ENCODE peak calls at places on chromosomes 1 and 21, in eight cellular contexts. Y is H4, D is NCI-H1694 treated with DMSO at 0.1 percent for 48 hours, A is foreskin fibroblast, M is fibroblast of lung, B is colonic mucosa, Z is pons, K is NCI-H1436. H is an unnamed sample.

GRCh38 chr1:62809788-62810187 is 25.9 kb downstream of the ATG4C start:
- DNase-seq in Y (no peak), D (no peak), A (no peak), M (no peak), B (no peak), Z (no peak), K (no peak), H (no peak)

GRCh38 chr1:90964444-90965035 is 57.3 kb downstream of the ZNF644 start:
- DNase-seq in Y (peak), D (peak), A (no peak), M (peak), B (no peak), Z (peak), K (no peak), H (peak)

GRCh38 chr1:198775606-198776005 is 136.8 kb downstream of the PTPRC start:
- DNase-seq in Y (peak), D (no peak), A (no peak), M (peak), B (no peak), Z (no peak), K (no peak), H (no peak)

GRCh38 chr1:1594602-1594981 is 5.3 kb downstream of the FNDC10 start:
- DNase-seq in Y (peak), D (no peak), A (no peak), M (no peak), B (no peak), Z (no peak), K (no peak), H (no peak)

GRCh38 chr21:27423073-27423472 is 456.2 kb upstream of the ADAMTS5 start:
- DNase-seq in Y (peak), D (no peak), A (peak), M (peak), B (no peak), Z (no peak), K (no peak), H (no peak)

GRCh38 chr1:42752284-42752683 is 12.2 kb upstream of the CLDN19 start:
- DNase-seq in Y (no peak), D (no peak), A (no peak), M (no peak), B (no peak), Z (no peak), K (no peak), H (no peak)

GRCh38 chr21:33642896-33643657 is 776 bp downstream of the ITSN1 start:
- DNase-seq in Y (no peak), D (no peak), A (peak), M (peak), B (peak), Z (no peak), K (no peak), H (peak)

GRCh38 chr1:81998165-81998564 is 197.4 kb downstream of the ADGRL2 start:
- DNase-seq in Y (no peak), D (no peak), A (no peak), M (no peak), B (no peak), Z (no peak), K (no peak), H (no peak)

GRCh38 chr21:21101911-21102310 is 103.7 kb downstream of the NCAM2 start:
- DNase-seq in Y (peak), D (no peak), A (peak), M (peak), B (no peak), Z (peak), K (no peak), H (peak)

GRCh38 chr1:61117283-61117682 is 34.9 kb downstream of the NFIA start:
- DNase-seq in Y (no peak), D (no peak), A (no peak), M (no peak), B (no peak), Z (no peak), K (no peak), H (no peak)

GRCh38 chr1:178057863-178058576 is 35.9 kb upstream of the RASAL2 start:
- DNase-seq in Y (no peak), D (no peak), A (peak), M (peak), B (no peak), Z (no peak), K (no peak), H (peak)

GRCh38 chr21:44923481-44924084 is 2.9 kb upstream of the ITGB2 start:
- DNase-seq in Y (no peak), D (no peak), A (no peak), M (no peak), B (no peak), Z (no peak), K (no peak), H (no peak)

GRCh38 chr1:234613128-234613875 is 3.3 kb upstream of the IRF2BP2 start:
- DNase-seq in Y (peak), D (peak), A (no peak), M (peak), B (no peak), Z (peak), K (peak), H (peak)

GRCh38 chr1:77014396-77014795 is 147.1 kb downstream of the ST6GALNAC5 start:
- DNase-seq in Y (no peak), D (no peak), A (no peak), M (no peak), B (no peak), Z (no peak), K (no peak), H (no peak)

GRCh38 chr21:41975391-41976272 is 21.8 kb upstream of the C2CD2 start:
- DNase-seq in Y (no peak), D (no peak), A (no peak), M (no peak), B (peak), Z (no peak), K (no peak), H (no peak)

GRCh38 chr1:3115275-3116149 is 46.5 kb downstream of the PRDM16 start:
- DNase-seq in Y (no peak), D (no peak), A (no peak), M (no peak), B (no peak), Z (no peak), K (no peak), H (no peak)

GRCh38 chr1:171513743-171514142 is 28.4 kb downstream of the PRRC2C start:
- DNase-seq in Y (no peak), D (no peak), A (no peak), M (no peak), B (no peak), Z (no peak), K (no peak), H (no peak)

GRCh38 chr1:190563230-190563629 is 85.6 kb upstream of the BRINP3 start:
- DNase-seq in Y (no peak), D (no peak), A (no peak), M (no peak), B (no peak), Z (no peak), K (no peak), H (no peak)

GRCh38 chr1:24714859-24715520 is 30.3 kb upstream of the CLIC4 start:
- DNase-seq in Y (peak), D (no peak), A (no peak), M (peak), B (no peak), Z (peak), K (no peak), H (no peak)

GRCh38 chr1:174968750-174969244 is 30.9 kb upstream of the CACYBP start:
- DNase-seq in Y (peak), D (no peak), A (peak), M (peak), B (no peak), Z (no peak), K (no peak), H (no peak)

GRCh38 chr1:161258439-161259386 is at the start of gene PCP4L1:
- DNase-seq in Y (no peak), D (peak), A (peak), M (peak), B (peak), Z (peak), K (peak), H (peak)

GRCh38 chr1:236307437-236307836 is 25.7 kb upstream of the ERO1B start:
- DNase-seq in Y (no peak), D (no peak), A (no peak), M (no peak), B (no peak), Z (no peak), K (no peak), H (peak)

GRCh38 chr1:109631513-109632260 is 12.1 kb downstream of the AMPD2 start:
- DNase-seq in Y (no peak), D (peak), A (no peak), M (no peak), B (no peak), Z (no peak), K (no peak), H (no peak)

GRCh38 chr1:81144240-81144639 is 656.5 kb upstream of the ADGRL2 start:
- DNase-seq in Y (no peak), D (no peak), A (no peak), M (peak), B (no peak), Z (no peak), K (no peak), H (peak)

GRCh38 chr1:205301220-205301821 is 20.2 kb downstream of the NUAK2 start:
- DNase-seq in Y (peak), D (no peak), A (peak), M (peak), B (no peak), Z (no peak), K (no peak), H (peak)

GRCh38 chr1:43914576-43915525 is 18.8 kb upstream of the ARTN start:
- DNase-seq in Y (no peak), D (peak), A (no peak), M (no peak), B (no peak), Z (no peak), K (no peak), H (no peak)

GRCh38 chr1:8311068-8311718 is 6.7 kb upstream of the SLC45A1 start:
- DNase-seq in Y (no peak), D (no peak), A (no peak), M (no peak), B (no peak), Z (no peak), K (no peak), H (no peak)

GRCh38 chr1:57131701-57132394 is 166.0 kb upstream of the C8B start:
- DNase-seq in Y (no peak), D (peak), A (no peak), M (peak), B (no peak), Z (no peak), K (no peak), H (no peak)

GRCh38 chr1:8752411-8752810 is 65.0 kb downstream of the RERE start:
- DNase-seq in Y (no peak), D (no peak), A (no peak), M (no peak), B (no peak), Z (no peak), K (no peak), H (no peak)

GRCh38 chr1:118989006-118989736 is 1.0 kb upstream of the TBX15 start:
- DNase-seq in Y (no peak), D (no peak), A (no peak), M (no peak), B (no peak), Z (no peak), K (no peak), H (no peak)

GRCh38 chr1:109802901-109803561 is 39.3 kb upstream of the EPS8L3 start:
- DNase-seq in Y (no peak), D (no peak), A (no peak), M (no peak), B (peak), Z (peak), K (no peak), H (no peak)

GRCh38 chr1:200253774-200254495 is 155.9 kb downstream of the ZNF281 start:
- DNase-seq in Y (no peak), D (no peak), A (no peak), M (no peak), B (no peak), Z (no peak), K (no peak), H (no peak)

H was measured in A673.